ENCODE peak calls at places on chromosome 17, in eight cellular contexts. V is HFFc6, O is omental fat pad, R is hepatocyte, Q is neural progenitor cell, A is cardiac fibroblast, G is PC-9, P is transverse colon. L is an unnamed sample.

GRCh38 chr17:12041316-12041715 is 20.6 kb downstream of the MAP2K4 start:
- DNase-seq in V (peak; percentile 76), O (no peak), R (no peak), Q (no peak), A (peak; percentile 86), G (no peak), P (no peak), L (no peak)

GRCh38 chr17:42431758-42432161 is 8.7 kb upstream of the CAVIN1 start:
- DNase-seq in V (no peak), O (no peak), R (no peak), Q (no peak), A (peak; percentile 43), G (peak; percentile 48), P (no peak), L (no peak)

GRCh38 chr17:28247671-28248556 is 71.1 kb upstream of the TMEM97 start:
- DNase-seq in V (no peak), O (no peak), R (no peak), Q (peak; percentile 46), A (no peak), G (no peak), P (no peak), L (peak; percentile 75)

GRCh38 chr17:42913981-42914617 is 13.5 kb downstream of the G6PC1 start:
- DNase-seq in V (no peak), O (no peak), R (no peak), Q (no peak), A (no peak), G (peak; percentile 34), P (no peak), L (peak; percentile 4)

GRCh38 chr17:66459811-66460270 is 157.4 kb downstream of the PRKCA start:
- DNase-seq in V (peak; percentile 94), O (no peak), R (peak; percentile 80), Q (no peak), A (peak; percentile 99), G (peak; percentile 94), P (peak; percentile 44), L (no peak)

GRCh38 chr17:10061131-10061581 is 137.2 kb downstream of the GAS7 start:
- DNase-seq in V (peak; percentile 44), O (no peak), R (peak; percentile 79), Q (no peak), A (no peak), G (no peak), P (no peak), L (no peak)

GRCh38 chr17:82349287-82349701 is 9.8 kb upstream of the TEX19 start:
- DNase-seq in V (no peak), O (no peak), R (no peak), Q (no peak), A (no peak), G (no peak), P (no peak), L (no peak)

GRCh38 chr17:72117748-72118587 is 2.9 kb upstream of the SOX9 start:
- DNase-seq in V (no peak), O (no peak), R (no peak), Q (peak; percentile 67), A (no peak), G (no peak), P (peak; percentile 29), L (no peak)

GRCh38 chr17:42253601-42254000 is 22.6 kb downstream of the STAT5B start:
- DNase-seq in V (no peak), O (no peak), R (no peak), Q (no peak), A (no peak), G (peak; percentile 45), P (no peak), L (no peak)

GRCh38 chr17:78125976-78126894 is 2.3 kb downstream of the TMC6 start:
- DNase-seq in V (no peak), O (no peak), R (no peak), Q (no peak), A (no peak), G (no peak), P (no peak), L (no peak)

GRCh38 chr17:12312692-12313091 is 292.0 kb downstream of the MAP2K4 start:
- DNase-seq in V (no peak), O (no peak), R (no peak), Q (no peak), A (no peak), G (no peak), P (no peak), L (no peak)

GRCh38 chr17:28008526-28008925 is 34.0 kb upstream of the NLK start:
- DNase-seq in V (peak; percentile 48), O (no peak), R (peak; percentile 77), Q (peak; percentile 88), A (peak; percentile 76), G (peak; percentile 54), P (peak; percentile 38), L (no peak)

GRCh38 chr17:63426917-63427308 is 19.2 kb downstream of the CYB561 start:
- DNase-seq in V (no peak), O (no peak), R (no peak), Q (no peak), A (no peak), G (no peak), P (no peak), L (no peak)

GRCh38 chr17:68057531-68057952 is 22.0 kb downstream of the KPNA2 start:
- DNase-seq in V (peak; percentile 56), O (no peak), R (no peak), Q (no peak), A (peak; percentile 76), G (no peak), P (peak; percentile 35), L (no peak)

GRCh38 chr17:12463102-12463501 is 202.6 kb upstream of the MYOCD start:
- DNase-seq in V (peak; percentile 80), O (no peak), R (no peak), Q (no peak), A (peak; percentile 53), G (no peak), P (no peak), L (no peak)

GRCh38 chr17:57213180-57213825 is 43.0 kb upstream of the MSI2 start:
- DNase-seq in V (no peak), O (no peak), R (no peak), Q (no peak), A (peak; percentile 4), G (no peak), P (no peak), L (no peak)

GRCh38 chr17:80292557-80292956 is 31.9 kb downstream of the RNF213 start:
- DNase-seq in V (no peak), O (no peak), R (no peak), Q (peak; percentile 43), A (no peak), G (no peak), P (no peak), L (peak; percentile 59)
- TF ChIP-seq CTCF in V (peak; percentile 28), O (no peak), R (no peak), Q (peak; percentile 29), A (no peak), G (no peak), P (no peak), L (peak; percentile 36)

GRCh38 chr17:73645050-73645871 is 1.0 kb upstream of the SDK2 start:
- DNase-seq in V (no peak), O (no peak), R (peak; percentile 79), Q (peak; percentile 94), A (no peak), G (no peak), P (peak; percentile 36), L (no peak)
- TF ChIP-seq CTCF in V (no peak), O (no peak), R (peak; percentile 22), Q (peak; percentile 50), A (no peak), G (no peak), P (no peak), L (peak; percentile 39)

GRCh38 chr17:50871898-50872297 is 5.7 kb upstream of the TOB1 start:
- DNase-seq in V (no peak), O (no peak), R (peak; percentile 25), Q (no peak), A (no peak), G (no peak), P (no peak), L (no peak)
- TF ChIP-seq CTCF in V (no peak), O (no peak), R (no peak), Q (no peak), A (no peak), G (no peak), P (no peak), L (no peak)

DNA sequence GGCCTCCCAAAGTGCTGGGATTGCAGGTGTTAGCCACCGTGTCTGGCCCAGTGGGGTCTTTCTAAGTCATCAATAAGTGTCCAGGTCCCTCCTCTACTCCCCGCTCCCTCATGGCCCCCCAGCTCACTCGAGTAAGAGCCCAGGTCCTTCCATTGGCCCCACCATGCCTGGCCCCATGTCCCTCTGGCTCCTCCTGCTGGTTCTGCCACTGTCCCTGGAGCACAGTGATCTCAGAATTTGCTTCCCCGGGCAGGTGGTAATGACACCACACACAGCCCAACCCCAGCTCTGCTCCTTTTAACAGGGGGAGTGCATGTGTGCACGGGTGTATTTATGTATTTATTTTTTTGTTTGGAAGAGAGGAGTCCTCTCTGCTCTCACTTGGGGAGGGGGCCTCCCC is 19.6 kb downstream of the MGAT5B start:
- DNase-seq in V (no peak), O (no peak), R (no peak), Q (no peak), A (no peak), G (no peak), P (no peak), L (no peak)
- TF ChIP-seq CTCF in V (no peak), O (no peak), R (no peak), Q (peak; percentile 20), A (peak; percentile 4), G (no peak), P (no peak), L (no peak)

DNA sequence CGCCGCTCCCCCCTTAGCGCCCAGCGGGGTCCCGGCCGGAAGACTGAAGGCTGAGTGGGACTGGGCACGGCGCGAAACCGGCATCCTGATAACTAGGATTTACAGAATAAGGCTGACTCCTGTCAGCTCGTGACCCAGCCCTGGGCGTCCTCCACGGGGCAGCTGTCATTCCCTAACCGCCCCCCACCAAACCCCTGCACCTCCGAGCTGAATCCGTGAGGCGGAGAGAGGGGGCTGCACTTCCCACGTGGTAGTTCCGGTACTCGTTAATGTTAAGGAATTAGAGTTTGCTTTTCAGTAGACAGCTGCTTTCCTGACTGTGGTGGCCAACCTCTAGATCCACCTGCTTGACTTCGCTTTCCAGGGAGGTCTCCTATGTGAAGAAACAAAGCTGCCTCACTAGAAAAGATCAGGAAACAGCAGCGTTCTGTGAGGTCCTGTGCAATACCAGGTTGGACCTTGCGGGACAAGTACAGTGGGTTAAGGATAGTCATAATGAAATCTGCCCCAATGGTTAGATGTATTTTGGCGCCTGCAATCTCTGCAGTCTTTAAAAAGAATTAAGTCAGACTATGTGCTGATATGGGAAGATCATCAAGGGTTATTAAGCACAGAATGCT is 1.0 kb upstream of the WBP2 start:
- DNase-seq in V (no peak), O (no peak), R (no peak), Q (no peak), A (peak; percentile 20), G (peak; percentile 56), P (peak; percentile 51), L (no peak)
- TF ChIP-seq CTCF in V (peak; percentile 56), O (no peak), R (no peak), Q (no peak), A (no peak), G (peak; percentile 52), P (no peak), L (no peak)

DNA sequence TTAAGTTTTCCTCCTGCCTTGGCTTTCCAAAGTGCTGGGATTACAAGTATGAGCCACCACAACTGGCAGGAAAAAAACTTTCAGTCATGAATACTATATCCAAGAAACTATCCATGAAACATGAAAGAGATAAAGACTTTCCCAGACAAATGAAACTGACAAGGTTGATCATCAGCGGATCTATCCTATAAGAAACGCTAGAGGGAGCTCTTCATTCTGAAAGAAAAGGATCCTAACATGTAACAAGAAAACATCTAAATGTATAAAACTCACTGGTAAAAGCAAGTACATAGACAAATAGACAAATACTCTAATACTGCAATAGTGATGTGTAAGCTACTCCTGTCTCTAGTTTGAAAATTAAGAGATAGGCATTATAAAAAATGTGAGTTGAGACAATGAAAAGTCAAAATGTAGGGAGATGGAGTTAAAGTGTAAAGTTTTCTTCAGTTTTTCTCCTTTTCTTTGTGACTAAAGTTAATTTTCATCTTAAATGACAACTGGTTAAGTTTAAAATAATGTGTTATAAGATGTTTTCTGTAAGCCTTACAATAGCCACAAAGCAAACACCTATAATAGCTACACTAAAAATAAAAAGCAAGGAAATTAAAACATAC is 79.6 kb upstream of the TEKT1 start:
- DNase-seq in V (peak; percentile 50), O (no peak), R (peak; percentile 69), Q (peak; percentile 62), A (peak; percentile 69), G (no peak), P (no peak), L (no peak)
- TF ChIP-seq CTCF in V (peak; percentile 88), O (no peak), R (peak; percentile 64), Q (peak; percentile 87), A (peak; percentile 64), G (peak; percentile 92), P (peak; percentile 58), L (peak; percentile 89)